ENCODE peak calls at places on chromosomes 5 and 9, in four cellular contexts. A, G, X and T are unnamed samples.

GRCh38 chr5:134140530-134141201 is 26.2 kb downstream of the TCF7 start:
- DNase-seq in A (peak), G (peak), X (peak), T (peak)

GRCh38 chr5:149887622-149888183 is 56.9 kb downstream of the PDE6A start:
- DNase-seq in A (peak), G (peak), X (peak), T (no peak)

GRCh38 chr9:91289244-91289643 is 72.5 kb downstream of the AUH start:
- DNase-seq in A (no peak), G (no peak), X (no peak), T (no peak)

GRCh38 chr5:136046231-136046630 is 17.4 kb downstream of the TGFBI start:
- DNase-seq in A (no peak), G (no peak), X (no peak), T (no peak)

GRCh38 chr5:3340471-3340870 is 255.2 kb upstream of the IRX1 start:
- DNase-seq in A (no peak), G (no peak), X (no peak), T (no peak)

GRCh38 chr9:133248722-133249295 is 26.2 kb downstream of the ABO start:
- DNase-seq in A (no peak), G (no peak), X (no peak), T (no peak)

GRCh38 chr5:64637837-64638443 is 52.4 kb upstream of the SHISAL2B start:
- DNase-seq in A (peak), G (peak), X (no peak), T (no peak)

GRCh38 chr5:154663424-154663823 is 91.8 kb upstream of the LARP1 start:
- DNase-seq in A (no peak), G (no peak), X (no peak), T (no peak)

GRCh38 chr5:141878186-141878770 is at the start of gene PCDH1:
- DNase-seq in A (peak), G (peak), X (no peak), T (no peak)

GRCh38 chr9:134689320-134690181 is 47.9 kb downstream of the COL5A1 start:
- DNase-seq in A (peak), G (peak), X (no peak), T (peak)

GRCh38 chr5:58407042-58407709 is 52.7 kb downstream of the PLK2 start:
- DNase-seq in A (peak), G (peak), X (peak), T (no peak)

GRCh38 chr5:108079754-108080153 is 302.1 kb downstream of the FBXL17 start:
- DNase-seq in A (peak), G (peak), X (no peak), T (no peak)

GRCh38 chr9:2241461-2241874 is 226.3 kb downstream of the SMARCA2 start:
- DNase-seq in A (peak), G (peak), X (no peak), T (no peak)

GRCh38 chr5:139110526-139111168 is 87.5 kb downstream of the SIL1 start:
- DNase-seq in A (no peak), G (no peak), X (no peak), T (no peak)

GRCh38 chr9:75715360-75715759 is 175.1 kb upstream of the PCSK5 start:
- DNase-seq in A (peak), G (no peak), X (no peak), T (no peak)

GRCh38 chr9:124795881-124796415 is 19.0 kb downstream of the OLFML2A start:
- DNase-seq in A (peak), G (peak), X (no peak), T (no peak)

GRCh38 chr9:123400926-123401503 is 45.0 kb downstream of the CRB2 start:
- DNase-seq in A (no peak), G (no peak), X (no peak), T (no peak)

GRCh38 chr9:73081979-73082657 is 69.5 kb upstream of the ANXA1 start:
- DNase-seq in A (peak), G (peak), X (peak), T (no peak)

GRCh38 chr5:172713113-172713808 is 57.7 kb downstream of the DUSP1 start:
- DNase-seq in A (peak), G (no peak), X (no peak), T (no peak)

GRCh38 chr9:79447760-79448159 is 124.0 kb upstream of the TLE4 start:
- DNase-seq in A (no peak), G (no peak), X (no peak), T (no peak)

GRCh38 chr5:158770506-158770905 is 329.2 kb downstream of the EBF1 start:
- DNase-seq in A (peak), G (no peak), X (no peak), T (no peak)
- TF ChIP-seq CTCF in A (peak), G (no peak), X (peak), T (no peak)

GRCh38 chr5:61746836-61747575 is 414.9 kb downstream of the ZSWIM6 start:
- DNase-seq in A (no peak), G (peak), X (no peak), T (no peak)

GRCh38 chr5:61748651-61749050 is 416.6 kb downstream of the ZSWIM6 start:
- DNase-seq in A (no peak), G (no peak), X (no peak), T (no peak)

GRCh38 chr5:61744690-61745619 is 412.9 kb downstream of the ZSWIM6 start:
- DNase-seq in A (no peak), G (no peak), X (peak), T (no peak)
- TF ChIP-seq CTCF in A (no peak), G (no peak), X (peak), T (no peak)

GRCh38 chr5:73783823-73784222 is 157.8 kb downstream of the ARHGEF28 start:
- DNase-seq in A (peak), G (peak), X (no peak), T (no peak)
- TF ChIP-seq CTCF in A (peak), G (peak), X (peak), T (no peak)

DNA sequence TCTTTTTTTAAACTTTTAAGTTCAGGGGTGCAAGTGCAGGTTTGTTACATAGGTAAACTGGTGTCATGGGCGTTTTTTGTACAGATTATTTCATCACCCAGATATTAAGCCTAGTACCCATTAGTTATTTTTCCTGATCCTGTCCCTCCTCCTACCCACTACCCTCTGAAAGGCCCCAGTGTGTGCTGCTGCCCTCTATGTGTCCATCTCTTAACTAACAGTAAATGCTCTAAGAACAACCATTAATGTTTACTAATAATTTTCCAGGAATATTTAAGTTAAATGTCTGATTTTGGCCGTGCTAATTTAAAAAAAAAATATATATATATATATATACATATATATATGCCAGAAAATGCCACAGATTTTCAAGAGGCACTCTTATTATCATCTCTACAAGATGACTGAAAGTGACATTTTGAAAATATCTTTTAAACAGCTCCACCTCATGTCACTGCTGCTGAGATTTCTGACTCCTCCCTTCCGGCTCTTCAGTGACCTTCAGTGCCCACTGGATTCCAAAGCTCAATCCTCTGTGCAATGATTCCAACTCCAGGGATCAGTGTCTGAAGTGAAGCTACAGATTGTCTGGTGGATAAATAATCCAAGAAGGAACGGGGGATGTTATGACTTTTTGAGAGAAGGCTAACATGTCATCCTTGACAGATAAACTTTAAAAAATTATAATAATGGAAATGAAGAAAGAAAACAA is 46.7 kb upstream of the HNRNPA0 start:
- DNase-seq in A (no peak), G (no peak), X (no peak), T (no peak)
- TF ChIP-seq CTCF in A (no peak), G (no peak), X (no peak), T (peak)